ENCODE peak calls at places on chromosome 9, in ten cellular contexts. D is hepatocyte; L is mucosa of descending colon; Y is GM23338; U is neural crest cell; J is stimulated activated CD8-positive, alpha-beta memory T cell treated with anti-CD3 and anti-CD28 coated beads, Interleukin-15, amount 100 ng/mL, for 1 hour; E is activated T-helper 9 cell treated with anti-CD3 and anti-CD28 coated beads, Interleukin-2, amount 50 U/mL, for 16 hours; X is cortex of kidney; P is NCI-H2081; G is stimulated activated CD4-positive, alpha-beta T cell treated with anti-CD3 and anti-CD28 coated beads, Interleukin-12 subunit alpha, Interleukin-12 subunit beta, amount 100 ng/mL, for 24 hours. K is an unnamed sample.

GRCh38 chr9:81737871-81738507 is 48.6 kb upstream of the TLE1 start:
- DNase-seq in D (peak), P (no peak), U (no peak), X (no peak), G (no peak), Y (no peak), L (no peak), J (no peak), E (no peak), K (no peak)

GRCh38 chr9:81871695-81872094 is 56.5 kb upstream of the SPATA31D4 start:
- DNase-seq in X (no peak), P (no peak), J (no peak), G (no peak), U (no peak), D (no peak), E (no peak), Y (no peak), L (no peak), K (no peak)

GRCh38 chr9:120932086-120932818 is 5.7 kb upstream of the TRAF1 start:
- DNase-seq in Y (no peak), P (no peak), X (no peak), U (no peak), L (no peak), G (no peak), D (no peak), J (no peak), E (no peak), K (no peak)

GRCh38 chr9:133597316-133597957 is 11.8 kb downstream of the FAM163B start:
- DNase-seq in P (no peak), Y (peak), U (no peak), D (no peak), E (no peak), J (no peak), L (no peak), X (no peak), G (no peak), K (no peak)

GRCh38 chr9:123507992-123508391 is 152.0 kb downstream of the CRB2 start:
- DNase-seq in G (no peak), E (no peak), Y (no peak), J (no peak), X (no peak), U (no peak), L (no peak), D (no peak), P (no peak), K (no peak)

GRCh38 chr9:93588641-93589609 is 12.5 kb downstream of the PHF2 start:
- DNase-seq in P (no peak), X (no peak), U (no peak), L (no peak), Y (no peak), E (no peak), G (no peak), D (peak), J (no peak), K (no peak)

GRCh38 chr9:28073278-28073677 is 500.0 kb upstream of the C9orf72 start:
- DNase-seq in G (no peak), J (no peak), E (no peak), Y (peak), D (peak), U (peak), X (no peak), L (no peak), P (peak), K (no peak)

GRCh38 chr9:108860354-108860753 is 1.7 kb upstream of the ACTL7A start:
- DNase-seq in J (no peak), E (no peak), P (no peak), X (no peak), L (no peak), Y (no peak), D (no peak), G (no peak), U (no peak), K (no peak)

GRCh38 chr9:98142925-98143481 is 24.0 kb upstream of the TRIM14 start:
- DNase-seq in X (no peak), Y (no peak), P (no peak), D (no peak), U (no peak), J (no peak), L (no peak), G (no peak), E (no peak), K (no peak)

K was measured in left ventricle myocardium superior.